ENCODE peak calls at places on chromosomes 16 and 17, in seven cellular contexts. One of them, this sample, is unnamed.

GRCh38 chr17:42456223-42457106 is 2.2 kb upstream of the ATP6V0A1 start:
- DNase-seq in activated naive CD8-positive, alpha-beta T cell treated with anti-CD3 and anti-CD28 coated beads, Interleukin-2, amount 50 U/mL, for 24 hours: no peak
- DNase-seq in iris pigment epithelial cell: peak
- DNase-seq in endothelial cell: peak
- DNase-seq in NCI-H1092 treated with DMSO at 0.1 percent for 48 hours: no peak
- DNase-seq in HCEC 1CT: peak
- DNase-seq in NT2/D1: no peak
- DNase-seq in this sample: peak

GRCh38 chr16:17313085-17313611 is 157.6 kb downstream of the XYLT1 start:
- DNase-seq in activated naive CD8-positive, alpha-beta T cell treated with anti-CD3 and anti-CD28 coated beads, Interleukin-2, amount 50 U/mL, for 24 hours: no peak
- DNase-seq in iris pigment epithelial cell: no peak
- DNase-seq in endothelial cell: peak
- DNase-seq in NCI-H1092 treated with DMSO at 0.1 percent for 48 hours: no peak
- DNase-seq in HCEC 1CT: no peak
- DNase-seq in NT2/D1: no peak
- DNase-seq in this sample: no peak

GRCh38 chr16:9666834-9667480 is 515.3 kb downstream of the GRIN2A start:
- DNase-seq in activated naive CD8-positive, alpha-beta T cell treated with anti-CD3 and anti-CD28 coated beads, Interleukin-2, amount 50 U/mL, for 24 hours: no peak
- DNase-seq in iris pigment epithelial cell: no peak
- DNase-seq in endothelial cell: no peak
- DNase-seq in NCI-H1092 treated with DMSO at 0.1 percent for 48 hours: no peak
- DNase-seq in HCEC 1CT: no peak
- DNase-seq in NT2/D1: no peak
- DNase-seq in this sample: no peak

GRCh38 chr17:1082579-1082978 is 85.7 kb downstream of the TIMM22 start:
- DNase-seq in activated naive CD8-positive, alpha-beta T cell treated with anti-CD3 and anti-CD28 coated beads, Interleukin-2, amount 50 U/mL, for 24 hours: no peak
- DNase-seq in iris pigment epithelial cell: peak
- DNase-seq in endothelial cell: no peak
- DNase-seq in NCI-H1092 treated with DMSO at 0.1 percent for 48 hours: no peak
- DNase-seq in HCEC 1CT: peak
- DNase-seq in NT2/D1: no peak
- DNase-seq in this sample: no peak

GRCh38 chr17:40311575-40311974 is 2.6 kb downstream of the RARA start:
- DNase-seq in activated naive CD8-positive, alpha-beta T cell treated with anti-CD3 and anti-CD28 coated beads, Interleukin-2, amount 50 U/mL, for 24 hours: no peak
- DNase-seq in iris pigment epithelial cell: no peak
- DNase-seq in endothelial cell: no peak
- DNase-seq in NCI-H1092 treated with DMSO at 0.1 percent for 48 hours: peak
- DNase-seq in HCEC 1CT: peak
- DNase-seq in NT2/D1: no peak
- DNase-seq in this sample: peak

GRCh38 chr16:51465026-51465425 is 314.0 kb upstream of the SALL1 start:
- DNase-seq in activated naive CD8-positive, alpha-beta T cell treated with anti-CD3 and anti-CD28 coated beads, Interleukin-2, amount 50 U/mL, for 24 hours: no peak
- DNase-seq in iris pigment epithelial cell: peak
- DNase-seq in endothelial cell: no peak
- DNase-seq in NCI-H1092 treated with DMSO at 0.1 percent for 48 hours: no peak
- DNase-seq in HCEC 1CT: peak
- DNase-seq in NT2/D1: no peak
- DNase-seq in this sample: peak

GRCh38 chr17:45353047-45353446 is 36.2 kb upstream of the MAP3K14 start:
- DNase-seq in activated naive CD8-positive, alpha-beta T cell treated with anti-CD3 and anti-CD28 coated beads, Interleukin-2, amount 50 U/mL, for 24 hours: peak
- DNase-seq in iris pigment epithelial cell: no peak
- DNase-seq in endothelial cell: no peak
- DNase-seq in NCI-H1092 treated with DMSO at 0.1 percent for 48 hours: no peak
- DNase-seq in HCEC 1CT: no peak
- DNase-seq in NT2/D1: no peak
- DNase-seq in this sample: no peak

GRCh38 chr17:40515011-40515410 is 13.6 kb upstream of the TNS4 start:
- DNase-seq in activated naive CD8-positive, alpha-beta T cell treated with anti-CD3 and anti-CD28 coated beads, Interleukin-2, amount 50 U/mL, for 24 hours: no peak
- DNase-seq in iris pigment epithelial cell: no peak
- DNase-seq in endothelial cell: no peak
- DNase-seq in NCI-H1092 treated with DMSO at 0.1 percent for 48 hours: no peak
- DNase-seq in HCEC 1CT: no peak
- DNase-seq in NT2/D1: no peak
- DNase-seq in this sample: no peak

GRCh38 chr17:9381068-9381467 is 194.6 kb downstream of the STX8 start:
- DNase-seq in activated naive CD8-positive, alpha-beta T cell treated with anti-CD3 and anti-CD28 coated beads, Interleukin-2, amount 50 U/mL, for 24 hours: no peak
- DNase-seq in iris pigment epithelial cell: peak
- DNase-seq in endothelial cell: no peak
- DNase-seq in NCI-H1092 treated with DMSO at 0.1 percent for 48 hours: no peak
- DNase-seq in HCEC 1CT: no peak
- DNase-seq in NT2/D1: no peak
- DNase-seq in this sample: peak

GRCh38 chr16:72111653-72112451 is 18.2 kb downstream of the DHX38 start:
- DNase-seq in activated naive CD8-positive, alpha-beta T cell treated with anti-CD3 and anti-CD28 coated beads, Interleukin-2, amount 50 U/mL, for 24 hours: no peak
- DNase-seq in iris pigment epithelial cell: no peak
- DNase-seq in endothelial cell: no peak
- DNase-seq in NCI-H1092 treated with DMSO at 0.1 percent for 48 hours: no peak
- DNase-seq in HCEC 1CT: no peak
- DNase-seq in NT2/D1: no peak
- DNase-seq in this sample: no peak

GRCh38 chr16:51924744-51925143 is 622.2 kb downstream of the TOX3 start:
- DNase-seq in activated naive CD8-positive, alpha-beta T cell treated with anti-CD3 and anti-CD28 coated beads, Interleukin-2, amount 50 U/mL, for 24 hours: no peak
- DNase-seq in iris pigment epithelial cell: no peak
- DNase-seq in endothelial cell: no peak
- DNase-seq in NCI-H1092 treated with DMSO at 0.1 percent for 48 hours: no peak
- DNase-seq in HCEC 1CT: no peak
- DNase-seq in NT2/D1: no peak
- DNase-seq in this sample: no peak

GRCh38 chr16:79278506-79278905 is 322.0 kb downstream of the MAF start:
- DNase-seq in activated naive CD8-positive, alpha-beta T cell treated with anti-CD3 and anti-CD28 coated beads, Interleukin-2, amount 50 U/mL, for 24 hours: peak
- DNase-seq in iris pigment epithelial cell: no peak
- DNase-seq in endothelial cell: no peak
- DNase-seq in NCI-H1092 treated with DMSO at 0.1 percent for 48 hours: no peak
- DNase-seq in HCEC 1CT: no peak
- DNase-seq in NT2/D1: no peak
- DNase-seq in this sample: no peak

GRCh38 chr17:80374732-80375118 is 40.2 kb upstream of the ENDOV start:
- DNase-seq in activated naive CD8-positive, alpha-beta T cell treated with anti-CD3 and anti-CD28 coated beads, Interleukin-2, amount 50 U/mL, for 24 hours: no peak
- DNase-seq in iris pigment epithelial cell: no peak
- DNase-seq in endothelial cell: no peak
- DNase-seq in NCI-H1092 treated with DMSO at 0.1 percent for 48 hours: no peak
- DNase-seq in HCEC 1CT: no peak
- DNase-seq in NT2/D1: no peak
- DNase-seq in this sample: no peak

GRCh38 chr17:77803726-77804125 is 154.8 kb upstream of the TNRC6C start:
- DNase-seq in activated naive CD8-positive, alpha-beta T cell treated with anti-CD3 and anti-CD28 coated beads, Interleukin-2, amount 50 U/mL, for 24 hours: no peak
- DNase-seq in iris pigment epithelial cell: no peak
- DNase-seq in endothelial cell: no peak
- DNase-seq in NCI-H1092 treated with DMSO at 0.1 percent for 48 hours: no peak
- DNase-seq in HCEC 1CT: no peak
- DNase-seq in NT2/D1: no peak
- DNase-seq in this sample: no peak

GRCh38 chr16:86752582-86753175 is 174.3 kb downstream of the FOXL1 start:
- DNase-seq in activated naive CD8-positive, alpha-beta T cell treated with anti-CD3 and anti-CD28 coated beads, Interleukin-2, amount 50 U/mL, for 24 hours: no peak
- DNase-seq in iris pigment epithelial cell: no peak
- DNase-seq in endothelial cell: no peak
- DNase-seq in NCI-H1092 treated with DMSO at 0.1 percent for 48 hours: no peak
- DNase-seq in HCEC 1CT: no peak
- DNase-seq in NT2/D1: no peak
- DNase-seq in this sample: no peak

GRCh38 chr17:40355804-40356758 is 8.5 kb downstream of the GJD3 start:
- DNase-seq in activated naive CD8-positive, alpha-beta T cell treated with anti-CD3 and anti-CD28 coated beads, Interleukin-2, amount 50 U/mL, for 24 hours: no peak
- DNase-seq in iris pigment epithelial cell: no peak
- DNase-seq in endothelial cell: no peak
- DNase-seq in NCI-H1092 treated with DMSO at 0.1 percent for 48 hours: no peak
- DNase-seq in HCEC 1CT: no peak
- DNase-seq in NT2/D1: no peak
- DNase-seq in this sample: no peak

GRCh38 chr17:40130352-40131042 is 8.7 kb downstream of the MSL1 start:
- DNase-seq in activated naive CD8-positive, alpha-beta T cell treated with anti-CD3 and anti-CD28 coated beads, Interleukin-2, amount 50 U/mL, for 24 hours: no peak
- DNase-seq in iris pigment epithelial cell: peak
- DNase-seq in endothelial cell: no peak
- DNase-seq in NCI-H1092 treated with DMSO at 0.1 percent for 48 hours: no peak
- DNase-seq in HCEC 1CT: no peak
- DNase-seq in NT2/D1: no peak
- DNase-seq in this sample: no peak

GRCh38 chr17:43010667-43011308 is 4.2 kb downstream of the IFI35 start:
- DNase-seq in activated naive CD8-positive, alpha-beta T cell treated with anti-CD3 and anti-CD28 coated beads, Interleukin-2, amount 50 U/mL, for 24 hours: no peak
- DNase-seq in iris pigment epithelial cell: no peak
- DNase-seq in endothelial cell: no peak
- DNase-seq in NCI-H1092 treated with DMSO at 0.1 percent for 48 hours: no peak
- DNase-seq in HCEC 1CT: no peak
- DNase-seq in NT2/D1: no peak
- DNase-seq in this sample: no peak

GRCh38 chr17:72613411-72614292 is 478.8 kb downstream of the SLC39A11 start:
- DNase-seq in activated naive CD8-positive, alpha-beta T cell treated with anti-CD3 and anti-CD28 coated beads, Interleukin-2, amount 50 U/mL, for 24 hours: no peak
- DNase-seq in iris pigment epithelial cell: peak
- DNase-seq in endothelial cell: no peak
- DNase-seq in NCI-H1092 treated with DMSO at 0.1 percent for 48 hours: no peak
- DNase-seq in HCEC 1CT: peak
- DNase-seq in NT2/D1: no peak
- DNase-seq in this sample: peak

GRCh38 chr16:71568541-71568940 is 8.4 kb downstream of the TAT start:
- DNase-seq in activated naive CD8-positive, alpha-beta T cell treated with anti-CD3 and anti-CD28 coated beads, Interleukin-2, amount 50 U/mL, for 24 hours: no peak
- DNase-seq in iris pigment epithelial cell: peak
- DNase-seq in endothelial cell: no peak
- DNase-seq in NCI-H1092 treated with DMSO at 0.1 percent for 48 hours: no peak
- DNase-seq in HCEC 1CT: no peak
- DNase-seq in NT2/D1: no peak
- DNase-seq in this sample: no peak

GRCh38 chr17:29585080-29585751 is 4.2 kb downstream of the GIT1 start:
- DNase-seq in activated naive CD8-positive, alpha-beta T cell treated with anti-CD3 and anti-CD28 coated beads, Interleukin-2, amount 50 U/mL, for 24 hours: peak
- DNase-seq in iris pigment epithelial cell: no peak
- DNase-seq in endothelial cell: peak
- DNase-seq in NCI-H1092 treated with DMSO at 0.1 percent for 48 hours: no peak
- DNase-seq in HCEC 1CT: no peak
- DNase-seq in NT2/D1: no peak
- DNase-seq in this sample: no peak

GRCh38 chr17:29640981-29641642 is 18.4 kb upstream of the CORO6 start:
- DNase-seq in activated naive CD8-positive, alpha-beta T cell treated with anti-CD3 and anti-CD28 coated beads, Interleukin-2, amount 50 U/mL, for 24 hours: no peak
- DNase-seq in iris pigment epithelial cell: no peak
- DNase-seq in endothelial cell: no peak
- DNase-seq in NCI-H1092 treated with DMSO at 0.1 percent for 48 hours: no peak
- DNase-seq in HCEC 1CT: no peak
- DNase-seq in NT2/D1: no peak
- DNase-seq in this sample: no peak

GRCh38 chr16:16871196-16871595 is 492.3 kb downstream of the NPIPA7 start:
- DNase-seq in activated naive CD8-positive, alpha-beta T cell treated with anti-CD3 and anti-CD28 coated beads, Interleukin-2, amount 50 U/mL, for 24 hours: no peak
- DNase-seq in iris pigment epithelial cell: no peak
- DNase-seq in endothelial cell: no peak
- DNase-seq in NCI-H1092 treated with DMSO at 0.1 percent for 48 hours: no peak
- DNase-seq in HCEC 1CT: no peak
- DNase-seq in NT2/D1: no peak
- DNase-seq in this sample: no peak

GRCh38 chr17:59392973-59393679 is 61.7 kb downstream of the YPEL2 start:
- DNase-seq in activated naive CD8-positive, alpha-beta T cell treated with anti-CD3 and anti-CD28 coated beads, Interleukin-2, amount 50 U/mL, for 24 hours: no peak
- DNase-seq in iris pigment epithelial cell: no peak
- DNase-seq in endothelial cell: no peak
- DNase-seq in NCI-H1092 treated with DMSO at 0.1 percent for 48 hours: no peak
- DNase-seq in HCEC 1CT: no peak
- DNase-seq in NT2/D1: no peak
- DNase-seq in this sample: no peak

GRCh38 chr16:57255686-57256415 is 10.8 kb downstream of the ARL2BP start:
- DNase-seq in activated naive CD8-positive, alpha-beta T cell treated with anti-CD3 and anti-CD28 coated beads, Interleukin-2, amount 50 U/mL, for 24 hours: no peak
- DNase-seq in iris pigment epithelial cell: no peak
- DNase-seq in endothelial cell: no peak
- DNase-seq in NCI-H1092 treated with DMSO at 0.1 percent for 48 hours: no peak
- DNase-seq in HCEC 1CT: no peak
- DNase-seq in NT2/D1: no peak
- DNase-seq in this sample: no peak

This sample was measured in LHCN-M2.